ENCODE peak calls at places on chromosome 2, in four cellular contexts. T, X, I and V are unnamed samples.

GRCh38 chr2:130355181-130355577 is 677 bp upstream of the PTPN18 start:
- DNase-seq in T (no peak), X (no peak), I (no peak), V (no peak)

GRCh38 chr2:136135924-136136906 is 18.3 kb upstream of the CXCR4 start:
- DNase-seq in T (no peak), X (no peak), I (no peak), V (no peak)

GRCh38 chr2:30621836-30622235 is 174.8 kb downstream of the LCLAT1 start:
- DNase-seq in T (no peak), X (no peak), I (no peak), V (no peak)

GRCh38 chr2:190896477-190896876 is 15.9 kb downstream of the GLS start:
- DNase-seq in T (no peak), X (no peak), I (no peak), V (no peak)

GRCh38 chr2:221494556-221494955 is 77.5 kb downstream of the EPHA4 start:
- DNase-seq in T (no peak), X (no peak), I (no peak), V (no peak)

GRCh38 chr2:240131296-240131695 is 4.8 kb downstream of the COPS9 start:
- DNase-seq in T (no peak), X (no peak), I (no peak), V (no peak)

GRCh38 chr2:237567276-237568029 is 1.1 kb downstream of the PRLH start:
- DNase-seq in T (no peak), X (no peak), I (no peak), V (no peak)

GRCh38 chr2:174597347-174598047 is at the start of gene WIPF1:
- DNase-seq in T (no peak), X (no peak), I (no peak), V (peak)

GRCh38 chr2:202442882-202443281 is 66.8 kb downstream of the BMPR2 start:
- DNase-seq in T (no peak), X (no peak), I (peak), V (no peak)

GRCh38 chr2:162586311-162586710 is 242.4 kb downstream of the GCA start:
- DNase-seq in T (no peak), X (no peak), I (no peak), V (no peak)

GRCh38 chr2:169705927-169706326 is 11.7 kb downstream of the PHOSPHO2 start:
- DNase-seq in T (no peak), X (no peak), I (no peak), V (no peak)

DNA sequence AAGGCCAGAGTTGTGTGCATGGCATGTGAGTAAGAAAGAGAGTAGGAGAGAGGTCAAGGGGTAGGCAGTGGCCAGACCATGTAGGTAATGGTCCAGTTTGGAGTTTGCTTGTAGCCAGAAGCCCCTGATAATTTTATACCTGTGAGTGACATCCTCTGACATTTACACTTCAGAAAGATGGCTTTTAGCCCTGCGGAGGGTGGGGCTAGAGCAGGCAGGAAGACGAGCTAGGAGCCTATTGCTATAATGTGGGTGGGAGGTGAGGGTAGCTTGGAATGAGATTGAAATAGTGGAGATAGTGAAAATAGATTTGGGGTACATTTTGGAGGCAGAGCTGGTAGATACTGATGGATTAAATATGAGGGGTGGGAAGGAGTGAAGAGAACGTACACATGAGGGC is 48.8 kb upstream of the MGAT5 start:
- DNase-seq in T (no peak), X (no peak), I (no peak), V (no peak)
- H3K4me2 ChIP-seq in T (no peak), X (no peak), I (no peak), V (no peak)

GRCh38 chr2:23567382-23567781 is 182.4 kb downstream of the KLHL29 start:
- DNase-seq in T (no peak), X (no peak), I (no peak), V (no peak)

GRCh38 chr2:23564618-23564967 is 179.6 kb downstream of the KLHL29 start:
- DNase-seq in T (no peak), X (no peak), I (no peak), V (no peak)

GRCh38 chr2:23565814-23566213 is 180.8 kb downstream of the KLHL29 start:
- DNase-seq in T (no peak), X (no peak), I (no peak), V (no peak)

GRCh38 chr2:23565374-23565773 is 180.4 kb downstream of the KLHL29 start:
- DNase-seq in T (no peak), X (no peak), I (no peak), V (no peak)

DNA sequence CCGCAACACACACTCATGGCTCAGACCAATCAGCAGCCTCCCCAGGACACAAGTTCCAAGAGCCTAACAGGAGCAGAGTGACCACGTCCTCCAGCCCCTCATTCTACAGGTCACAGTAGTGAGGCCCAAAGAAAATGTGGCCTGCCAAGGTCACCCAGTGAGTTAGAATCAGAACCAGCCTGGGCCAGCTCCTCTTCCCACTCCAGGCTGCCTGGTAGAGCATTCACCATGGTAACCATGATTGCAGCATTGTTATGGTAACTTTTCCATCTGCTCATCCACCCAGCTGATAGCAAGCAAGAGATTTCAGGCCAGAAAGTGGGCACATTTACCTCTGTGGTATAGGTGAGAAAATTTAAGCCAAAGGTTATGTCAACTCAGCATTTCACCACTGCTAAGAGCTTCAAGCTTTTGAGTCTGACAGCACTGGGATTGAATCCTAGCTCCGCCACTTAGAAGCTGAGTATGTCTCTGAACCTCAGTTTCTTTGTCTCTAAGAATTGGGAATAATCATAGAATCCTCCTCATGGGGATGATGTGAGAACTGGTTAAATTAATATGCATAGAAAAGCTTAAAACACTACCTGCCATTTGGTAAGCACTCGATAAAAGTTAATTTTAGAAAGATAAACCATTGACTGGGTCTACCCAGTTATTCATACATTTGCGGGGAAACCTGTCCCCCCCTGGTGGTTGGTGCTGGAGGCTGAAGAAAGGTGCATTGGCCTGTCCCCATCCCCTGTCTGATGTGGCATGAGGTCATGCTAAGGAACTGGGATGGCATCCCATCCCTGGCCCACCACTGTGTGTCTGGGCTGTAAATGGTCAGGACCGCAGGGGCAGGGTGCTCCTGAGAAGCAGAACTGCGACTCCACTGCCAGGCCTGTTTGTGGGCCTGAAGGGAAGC is 181.5 kb downstream of the KLHL29 start:
- DNase-seq in T (peak), X (peak), I (peak), V (no peak)
- TF ChIP-seq JUNB in T (no peak), X (no peak), I (no peak), V (no peak)

GRCh38 chr2:127197475-127198385 is 22.4 kb downstream of the CYP27C1 start:
- DNase-seq in T (peak), X (peak), I (peak), V (peak)

GRCh38 chr2:127196549-127196948 is 23.6 kb downstream of the CYP27C1 start:
- DNase-seq in T (no peak), X (no peak), I (no peak), V (no peak)

GRCh38 chr2:127199223-127199622 is 20.9 kb downstream of the CYP27C1 start:
- DNase-seq in T (no peak), X (no peak), I (no peak), V (no peak)

GRCh38 chr2:127195140-127196074 is 24.7 kb downstream of the CYP27C1 start:
- DNase-seq in T (no peak), X (no peak), I (no peak), V (no peak)

DNA sequence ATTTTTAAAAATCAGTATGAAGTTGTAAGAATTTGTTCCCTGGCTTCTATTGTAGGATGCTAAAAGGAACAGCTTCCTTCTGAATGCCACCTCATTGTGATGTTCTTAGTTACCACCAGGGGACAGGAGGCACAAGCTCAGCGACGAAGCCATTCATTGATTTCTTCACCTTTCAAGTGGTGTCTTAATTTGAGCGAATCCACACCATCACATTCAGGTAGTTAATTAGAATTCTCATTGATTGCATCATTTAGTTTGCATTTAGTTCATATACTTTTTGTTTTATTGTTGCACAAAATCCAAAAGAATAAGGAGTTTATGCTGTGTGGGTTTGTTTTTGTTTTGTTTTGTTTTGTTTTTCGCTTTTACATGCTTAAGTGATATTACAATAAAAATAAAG is 23.1 kb downstream of the CYP27C1 start:
- DNase-seq in T (peak), X (peak), I (peak), V (peak)
- TF ChIP-seq USF2 in T (no peak), X (no peak), I (no peak), V (no peak)

GRCh38 chr2:111984213-111984604 is 70.9 kb upstream of the TMEM87B start:
- DNase-seq in T (no peak), X (no peak), I (no peak), V (no peak)

GRCh38 chr2:111985514-111985913 is 69.6 kb upstream of the TMEM87B start:
- DNase-seq in T (no peak), X (no peak), I (no peak), V (no peak)

GRCh38 chr2:111982822-111983221 is 72.2 kb upstream of the TMEM87B start:
- DNase-seq in T (no peak), X (no peak), I (no peak), V (no peak)

GRCh38 chr2:111981666-111982065 is 73.4 kb upstream of the TMEM87B start:
- DNase-seq in T (no peak), X (no peak), I (no peak), V (no peak)

DNA sequence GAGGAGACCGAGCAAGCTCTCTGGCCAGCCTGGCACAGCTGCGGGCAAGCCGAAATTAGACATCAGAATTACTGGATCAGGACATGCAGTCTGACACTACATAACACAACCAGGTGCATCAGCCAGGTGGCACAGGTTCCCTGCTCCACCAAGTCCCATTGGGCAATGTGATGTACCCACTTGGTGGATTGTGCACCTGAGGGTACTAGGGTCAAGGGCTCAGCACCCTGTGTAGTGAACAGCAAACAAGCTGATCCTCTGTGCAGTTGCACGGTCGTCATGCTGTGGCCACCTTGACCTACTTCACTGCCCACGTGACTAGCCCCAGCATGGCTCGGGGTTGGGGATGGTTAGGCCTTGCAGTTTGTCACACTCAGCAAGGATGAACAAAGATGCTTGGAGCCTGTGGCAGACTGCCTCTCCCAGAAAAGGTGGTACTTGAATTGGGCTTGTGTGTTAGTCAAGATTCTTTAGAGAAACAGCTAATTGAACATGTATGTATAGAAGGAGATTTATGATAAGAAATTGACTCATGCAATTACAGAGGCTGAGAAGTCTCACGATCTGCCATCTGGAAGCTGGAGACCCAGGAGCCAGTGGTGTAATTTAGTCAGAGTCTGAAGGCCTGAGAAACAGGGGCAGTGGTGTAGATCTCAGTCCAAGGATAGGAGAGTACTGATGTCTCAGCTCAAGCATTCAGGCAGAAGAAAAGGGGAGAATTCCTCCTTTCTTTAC is 71.4 kb upstream of the TMEM87B start:
- DNase-seq in T (no peak), X (no peak), I (no peak), V (no peak)
- H3K4me2 ChIP-seq in T (no peak), X (no peak), I (no peak), V (peak)